ENCODE peak calls at places on chromosomes 5 and 9, in ten cellular contexts. One of them, this sample, is unnamed. For H3K4me1, the result is how much of the 10 kb centered on the place peaks cover.

GRCh38 chr5:44952376-44952775 is 143.6 kb downstream of the MRPS30 start:
- DNase-seq in fibroblast of lung: peak
- DNase-seq in mammary epithelial cell: peak
- DNase-seq in ovary: no peak
- DNase-seq in pancreas: peak
- DNase-seq in SK-N-SH: peak
- DNase-seq in cardiac muscle cell: peak
- DNase-seq in A549: peak
- DNase-seq in heart right ventricle: no peak
- DNase-seq in CD8-positive, alpha-beta T cell: no peak
- DNase-seq in this sample: peak

GRCh38 chr5:61301820-61302563 is 30.1 kb upstream of the ZSWIM6 start:
- DNase-seq in fibroblast of lung: peak
- DNase-seq in mammary epithelial cell: peak
- DNase-seq in ovary: no peak
- DNase-seq in pancreas: peak
- DNase-seq in SK-N-SH: no peak
- DNase-seq in cardiac muscle cell: peak
- DNase-seq in A549: peak
- DNase-seq in heart right ventricle: no peak
- DNase-seq in CD8-positive, alpha-beta T cell: no peak
- DNase-seq in this sample: no peak

GRCh38 chr9:21903380-21903965 is 90.7 kb downstream of the CDKN2A start:
- DNase-seq in fibroblast of lung: no peak
- DNase-seq in mammary epithelial cell: no peak
- DNase-seq in ovary: no peak
- DNase-seq in pancreas: no peak
- DNase-seq in SK-N-SH: no peak
- DNase-seq in cardiac muscle cell: no peak
- DNase-seq in A549: no peak
- DNase-seq in heart right ventricle: no peak
- DNase-seq in CD8-positive, alpha-beta T cell: no peak
- DNase-seq in this sample: no peak

GRCh38 chr5:170782438-170782837 is 1.1 kb upstream of the GABRP start:
- DNase-seq in fibroblast of lung: no peak
- DNase-seq in mammary epithelial cell: no peak
- DNase-seq in ovary: no peak
- DNase-seq in pancreas: peak
- DNase-seq in SK-N-SH: no peak
- DNase-seq in cardiac muscle cell: peak
- DNase-seq in A549: no peak
- DNase-seq in heart right ventricle: no peak
- DNase-seq in CD8-positive, alpha-beta T cell: no peak
- DNase-seq in this sample: peak

GRCh38 chr9:123262338-123262737 is 6.0 kb downstream of the STRBP start:
- DNase-seq in fibroblast of lung: no peak
- DNase-seq in mammary epithelial cell: no peak
- DNase-seq in ovary: no peak
- DNase-seq in pancreas: no peak
- DNase-seq in SK-N-SH: no peak
- DNase-seq in cardiac muscle cell: no peak
- DNase-seq in A549: no peak
- DNase-seq in heart right ventricle: no peak
- DNase-seq in CD8-positive, alpha-beta T cell: no peak
- DNase-seq in this sample: no peak

GRCh38 chr5:145800181-145800580 is 35.0 kb downstream of the PRELID2 start:
- DNase-seq in fibroblast of lung: no peak
- DNase-seq in mammary epithelial cell: no peak
- DNase-seq in ovary: no peak
- DNase-seq in pancreas: no peak
- DNase-seq in SK-N-SH: no peak
- DNase-seq in cardiac muscle cell: no peak
- DNase-seq in A549: no peak
- DNase-seq in heart right ventricle: no peak
- DNase-seq in CD8-positive, alpha-beta T cell: no peak
- DNase-seq in this sample: no peak

GRCh38 chr5:171913987-171914273 is 92.5 kb downstream of the FBXW11 start:
- DNase-seq in fibroblast of lung: peak
- DNase-seq in mammary epithelial cell: no peak
- DNase-seq in ovary: no peak
- DNase-seq in pancreas: no peak
- DNase-seq in SK-N-SH: no peak
- DNase-seq in cardiac muscle cell: no peak
- DNase-seq in A549: no peak
- DNase-seq in heart right ventricle: no peak
- DNase-seq in CD8-positive, alpha-beta T cell: no peak
- DNase-seq in this sample: no peak

GRCh38 chr5:151270599-151270998 is 17.6 kb downstream of the GM2A start:
- DNase-seq in fibroblast of lung: peak
- DNase-seq in mammary epithelial cell: peak
- DNase-seq in ovary: no peak
- DNase-seq in pancreas: no peak
- DNase-seq in SK-N-SH: no peak
- DNase-seq in cardiac muscle cell: no peak
- DNase-seq in A549: peak
- DNase-seq in heart right ventricle: no peak
- DNase-seq in CD8-positive, alpha-beta T cell: no peak
- DNase-seq in this sample: no peak

GRCh38 chr9:93120846-93121315 is 13.2 kb downstream of the NINJ1 start:
- DNase-seq in fibroblast of lung: no peak
- DNase-seq in mammary epithelial cell: no peak
- DNase-seq in ovary: no peak
- DNase-seq in pancreas: no peak
- DNase-seq in SK-N-SH: no peak
- DNase-seq in cardiac muscle cell: no peak
- DNase-seq in A549: no peak
- DNase-seq in heart right ventricle: no peak
- DNase-seq in CD8-positive, alpha-beta T cell: no peak
- DNase-seq in this sample: no peak

GRCh38 chr9:125985998-125986655 is 239.0 kb downstream of the PBX3 start:
- DNase-seq in fibroblast of lung: no peak
- DNase-seq in mammary epithelial cell: no peak
- DNase-seq in ovary: no peak
- DNase-seq in pancreas: no peak
- DNase-seq in SK-N-SH: peak
- DNase-seq in cardiac muscle cell: no peak
- DNase-seq in A549: no peak
- DNase-seq in heart right ventricle: no peak
- DNase-seq in CD8-positive, alpha-beta T cell: no peak
- DNase-seq in this sample: no peak

GRCh38 chr9:136558373-136558772 is 12.5 kb upstream of the NOTCH1 start:
- DNase-seq in fibroblast of lung: no peak
- DNase-seq in mammary epithelial cell: peak
- DNase-seq in ovary: no peak
- DNase-seq in pancreas: no peak
- DNase-seq in SK-N-SH: no peak
- DNase-seq in cardiac muscle cell: no peak
- DNase-seq in A549: no peak
- DNase-seq in heart right ventricle: peak
- DNase-seq in CD8-positive, alpha-beta T cell: no peak
- DNase-seq in this sample: no peak

GRCh38 chr9:113317777-113318176 is 14.6 kb upstream of the RNF183 start:
- DNase-seq in fibroblast of lung: no peak
- DNase-seq in mammary epithelial cell: no peak
- DNase-seq in ovary: no peak
- DNase-seq in pancreas: no peak
- DNase-seq in SK-N-SH: no peak
- DNase-seq in cardiac muscle cell: no peak
- DNase-seq in A549: no peak
- DNase-seq in heart right ventricle: no peak
- DNase-seq in CD8-positive, alpha-beta T cell: no peak
- DNase-seq in this sample: no peak

GRCh38 chr5:133400831-133401351 is 211.4 kb downstream of the FSTL4 start:
- DNase-seq in fibroblast of lung: no peak
- DNase-seq in mammary epithelial cell: no peak
- DNase-seq in ovary: no peak
- DNase-seq in pancreas: no peak
- DNase-seq in SK-N-SH: no peak
- DNase-seq in cardiac muscle cell: no peak
- DNase-seq in A549: no peak
- DNase-seq in heart right ventricle: no peak
- DNase-seq in CD8-positive, alpha-beta T cell: no peak
- DNase-seq in this sample: no peak

GRCh38 chr9:8660383-8660782 is 860.8 kb upstream of the DMAC1 start:
- DNase-seq in fibroblast of lung: peak
- DNase-seq in mammary epithelial cell: no peak
- DNase-seq in ovary: peak
- DNase-seq in pancreas: peak
- DNase-seq in SK-N-SH: no peak
- DNase-seq in cardiac muscle cell: peak
- DNase-seq in A549: no peak
- DNase-seq in heart right ventricle: peak
- DNase-seq in CD8-positive, alpha-beta T cell: no peak
- DNase-seq in this sample: no peak

GRCh38 chr9:129774791-129775149 is 21.9 kb upstream of the PTGES start:
- DNase-seq in fibroblast of lung: no peak
- DNase-seq in mammary epithelial cell: no peak
- DNase-seq in ovary: no peak
- DNase-seq in pancreas: no peak
- DNase-seq in SK-N-SH: peak
- DNase-seq in cardiac muscle cell: no peak
- DNase-seq in A549: no peak
- DNase-seq in heart right ventricle: no peak
- DNase-seq in CD8-positive, alpha-beta T cell: no peak
- DNase-seq in this sample: peak

GRCh38 chr5:35367534-35367933 is 137.2 kb upstream of the PRLR start:
- DNase-seq in fibroblast of lung: no peak
- DNase-seq in mammary epithelial cell: no peak
- DNase-seq in ovary: no peak
- DNase-seq in pancreas: no peak
- DNase-seq in SK-N-SH: no peak
- DNase-seq in cardiac muscle cell: no peak
- DNase-seq in A549: no peak
- DNase-seq in heart right ventricle: no peak
- DNase-seq in CD8-positive, alpha-beta T cell: no peak
- DNase-seq in this sample: no peak

GRCh38 chr5:58496488-58496887 is 5.3 kb downstream of the GAPT start:
- DNase-seq in fibroblast of lung: no peak
- DNase-seq in mammary epithelial cell: no peak
- DNase-seq in ovary: no peak
- DNase-seq in pancreas: no peak
- DNase-seq in SK-N-SH: no peak
- DNase-seq in cardiac muscle cell: no peak
- DNase-seq in A549: no peak
- DNase-seq in heart right ventricle: no peak
- DNase-seq in CD8-positive, alpha-beta T cell: no peak
- DNase-seq in this sample: no peak

DNA sequence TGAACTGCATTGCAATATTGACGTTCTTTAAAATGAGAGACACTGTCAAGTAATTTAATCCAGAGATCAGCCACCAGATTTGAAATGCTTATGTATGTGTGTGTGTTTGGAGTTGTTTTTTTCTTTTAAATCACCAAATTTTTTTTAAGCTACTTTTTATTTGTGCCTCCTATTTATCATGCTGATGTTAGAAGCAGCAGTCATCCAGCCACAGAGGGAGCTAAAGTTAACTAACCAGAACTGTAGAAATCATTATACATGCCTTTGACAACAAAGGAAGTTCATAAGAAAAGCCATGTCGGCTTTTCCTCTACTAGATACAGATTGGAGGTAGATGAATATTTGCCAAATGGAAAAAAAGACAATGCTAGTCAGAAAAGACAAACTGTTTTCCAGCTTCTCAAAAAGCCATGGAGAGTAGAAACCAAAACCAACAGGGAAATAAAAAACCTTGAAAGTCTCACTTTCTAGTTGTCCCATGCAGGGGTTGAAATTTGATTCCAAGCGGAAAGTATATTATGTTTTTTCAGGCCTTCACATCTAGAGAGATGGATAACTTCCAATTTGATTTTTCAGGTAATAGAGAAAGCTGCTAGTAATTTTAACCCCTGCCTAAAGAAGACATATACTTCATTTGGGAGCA is 4.5 kb downstream of the PURA start:
- DNase-seq in fibroblast of lung: no peak
- DNase-seq in mammary epithelial cell: no peak
- DNase-seq in ovary: no peak
- DNase-seq in pancreas: no peak
- DNase-seq in SK-N-SH: no peak
- DNase-seq in cardiac muscle cell: no peak
- DNase-seq in A549: peak
- DNase-seq in heart right ventricle: no peak
- DNase-seq in CD8-positive, alpha-beta T cell: no peak
- DNase-seq in this sample: no peak
- TF ChIP-seq CTCF in fibroblast of lung: no peak
- TF ChIP-seq CTCF in mammary epithelial cell: no peak
- TF ChIP-seq CTCF in ovary: no peak
- TF ChIP-seq CTCF in pancreas: no peak
- TF ChIP-seq CTCF in SK-N-SH: peak
- TF ChIP-seq CTCF in cardiac muscle cell: peak
- TF ChIP-seq CTCF in A549: no peak
- TF ChIP-seq CTCF in heart right ventricle: no peak
- TF ChIP-seq CTCF in CD8-positive, alpha-beta T cell: no peak
- TF ChIP-seq CTCF in this sample: peak

GRCh38 chr9:105438136-105438839 is 9.5 kb upstream of the FSD1L start:
- DNase-seq in fibroblast of lung: peak
- DNase-seq in mammary epithelial cell: no peak
- DNase-seq in ovary: no peak
- DNase-seq in pancreas: no peak
- DNase-seq in SK-N-SH: no peak
- DNase-seq in cardiac muscle cell: no peak
- DNase-seq in A549: no peak
- DNase-seq in heart right ventricle: no peak
- DNase-seq in CD8-positive, alpha-beta T cell: no peak
- DNase-seq in this sample: no peak
- H3K4me1 ChIP-seq in fibroblast of lung: under half
- H3K4me1 ChIP-seq in mammary epithelial cell: under half
- H3K4me1 ChIP-seq in ovary: under half
- H3K4me1 ChIP-seq in pancreas: under half
- H3K4me1 ChIP-seq in SK-N-SH: under half
- H3K4me1 ChIP-seq in cardiac muscle cell: under half
- H3K4me1 ChIP-seq in A549: under half
- H3K4me1 ChIP-seq in heart right ventricle: under half
- H3K4me1 ChIP-seq in CD8-positive, alpha-beta T cell: under half
- H3K4me1 ChIP-seq in this sample: under half

GRCh38 chr9:2158111-2158610 is 143.0 kb downstream of the SMARCA2 start:
- DNase-seq in fibroblast of lung: peak
- DNase-seq in mammary epithelial cell: peak
- DNase-seq in ovary: peak
- DNase-seq in pancreas: peak
- DNase-seq in SK-N-SH: peak
- DNase-seq in cardiac muscle cell: peak
- DNase-seq in A549: peak
- DNase-seq in heart right ventricle: peak
- DNase-seq in CD8-positive, alpha-beta T cell: peak
- DNase-seq in this sample: no peak
- TF ChIP-seq CTCF in fibroblast of lung: no peak
- TF ChIP-seq CTCF in mammary epithelial cell: peak
- TF ChIP-seq CTCF in ovary: no peak
- TF ChIP-seq CTCF in pancreas: no peak
- TF ChIP-seq CTCF in SK-N-SH: peak
- TF ChIP-seq CTCF in cardiac muscle cell: peak
- TF ChIP-seq CTCF in A549: no peak
- TF ChIP-seq CTCF in heart right ventricle: no peak
- TF ChIP-seq CTCF in CD8-positive, alpha-beta T cell: no peak
- TF ChIP-seq CTCF in this sample: no peak

DNA sequence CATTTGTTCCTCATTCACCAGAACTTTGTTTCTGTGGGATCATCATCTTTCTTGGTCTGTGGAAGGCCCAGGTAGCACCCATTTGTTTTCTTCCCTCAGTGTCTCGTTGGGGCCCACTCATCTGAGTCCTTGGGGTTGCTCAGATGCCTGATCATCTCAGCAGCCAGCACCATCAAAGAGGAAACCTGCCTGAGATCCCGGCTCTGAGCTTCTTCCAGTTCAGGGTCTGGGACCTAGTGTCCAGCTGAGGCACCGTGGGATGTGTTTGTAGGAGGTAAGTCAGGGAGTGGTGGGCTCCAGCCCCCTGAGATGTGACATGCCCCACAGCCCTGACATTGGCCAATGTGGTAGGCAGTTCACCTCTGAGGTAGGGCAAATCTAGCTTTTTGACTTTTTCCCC is 9.4 kb upstream of the CD180 start:
- DNase-seq in fibroblast of lung: no peak
- DNase-seq in mammary epithelial cell: no peak
- DNase-seq in ovary: no peak
- DNase-seq in pancreas: no peak
- DNase-seq in SK-N-SH: no peak
- DNase-seq in cardiac muscle cell: no peak
- DNase-seq in A549: no peak
- DNase-seq in heart right ventricle: no peak
- DNase-seq in CD8-positive, alpha-beta T cell: no peak
- DNase-seq in this sample: no peak
- H3K4me1 ChIP-seq in fibroblast of lung: under half
- H3K4me1 ChIP-seq in mammary epithelial cell: under half
- H3K4me1 ChIP-seq in ovary: under half
- H3K4me1 ChIP-seq in pancreas: under half
- H3K4me1 ChIP-seq in SK-N-SH: under half
- H3K4me1 ChIP-seq in cardiac muscle cell: under half
- H3K4me1 ChIP-seq in A549: under half
- H3K4me1 ChIP-seq in heart right ventricle: under half
- H3K4me1 ChIP-seq in CD8-positive, alpha-beta T cell: half or more
- H3K4me1 ChIP-seq in this sample: under half